ENCODE peak calls at places on chromosomes 6 and 20, in nine cellular contexts. W is T-helper 2 cell; R is stimulated activated CD4-positive, alpha-beta T cell treated with anti-CD3 and anti-CD28 coated beads, Interleukin-12 subunit alpha, Interleukin-12 subunit beta, amount 100 ng/mL, for 48 hours; O is Right ventricle myocardium superior; C is activated T-helper 1 cell treated with anti-CD3 and anti-CD28 coated beads, Interleukin-12 subunit alpha, Interleukin-12 subunit beta, Interleukin-2, Interleukin-4 antibody, amounts not matched to agents 30 ng/mL and 10 ng/mL and 1 ng/mL, durations not matched to agents 14 hours and 24 hours and 36 hours; J is aorta; Q is NCI-H1417; K is hypothalamus; T is MCF 10A. L is an unnamed sample.

GRCh38 chr20:29497261-29497671 is 1760.2 kb upstream of the DEFB115 start:
- DNase-seq in C (no peak), K (no peak), Q (peak; percentile 85), R (no peak), J (peak; percentile 41), W (no peak), O (peak; percentile 41), T (no peak), L (peak; percentile 41)

GRCh38 chr20:4573564-4574355 is 147.9 kb upstream of the PRND start:
- DNase-seq in Q (no peak), J (peak; percentile 47), O (no peak), C (no peak), T (peak; percentile 62), W (no peak), K (no peak), R (no peak), L (peak; percentile 93)

GRCh38 chr6:138719011-138719635 is 54.4 kb upstream of the CCDC28A start:
- DNase-seq in R (no peak), T (peak; percentile 17), W (no peak), Q (no peak), K (no peak), O (no peak), C (no peak), J (no peak), L (no peak)

GRCh38 chr20:47546184-47547033 is 44.7 kb downstream of the NCOA3 start:
- DNase-seq in J (no peak), Q (no peak), C (no peak), W (no peak), O (no peak), R (no peak), T (no peak), K (no peak), L (no peak)

GRCh38 chr6:97064578-97064977 is 140.1 kb downstream of the KLHL32 start:
- DNase-seq in T (no peak), J (no peak), W (no peak), Q (no peak), K (no peak), C (no peak), O (no peak), R (no peak), L (no peak)

GRCh38 chr6:166007349-166008263 is 160.0 kb downstream of the TBXT start:
- DNase-seq in C (no peak), W (no peak), Q (no peak), O (peak; percentile 82), R (no peak), T (no peak), J (no peak), K (peak; percentile 40), L (peak; percentile 72)

GRCh38 chr6:166934174-166934573 is 22.2 kb downstream of the RNASET2 start:
- DNase-seq in C (no peak), J (no peak), Q (no peak), T (no peak), R (no peak), W (no peak), O (no peak), K (no peak), L (no peak)

GRCh38 chr6:16760536-16761468 is at the start of gene ATXN1:
- DNase-seq in T (peak; percentile 53), R (no peak), K (peak; percentile 48), O (peak; percentile 78), J (peak; percentile 74), Q (peak; percentile 55), C (peak; percentile 46), W (peak; percentile 27), L (no peak)

GRCh38 chr6:110035321-110035720 is 57.2 kb downstream of the GPR6 start:
- DNase-seq in O (no peak), R (no peak), T (no peak), K (no peak), Q (no peak), C (no peak), W (no peak), J (no peak), L (no peak)

GRCh38 chr20:33817411-33817810 is 6.3 kb downstream of the CHMP4B start:
- DNase-seq in R (no peak), Q (no peak), O (no peak), J (no peak), C (no peak), T (no peak), W (no peak), K (no peak), L (no peak)

GRCh38 chr6:133740218-133740617 is 148.7 kb upstream of the TCF21 start:
- DNase-seq in T (no peak), W (no peak), C (no peak), Q (no peak), O (no peak), K (no peak), J (no peak), R (no peak), L (no peak)

GRCh38 chr6:30364591-30364990 is 19.6 kb downstream of the RPP21 start:
- DNase-seq in Q (no peak), J (no peak), W (no peak), C (no peak), T (peak; percentile 36), R (no peak), O (no peak), K (no peak), L (no peak)

GRCh38 chr6:168064226-168064807 is 14.7 kb downstream of the FRMD1 start:
- DNase-seq in R (no peak), W (no peak), T (no peak), J (no peak), Q (no peak), C (no peak), K (no peak), O (no peak), L (no peak)

GRCh38 chr6:160069050-160069454 is 52.6 kb upstream of the SLC22A1 start:
- DNase-seq in C (peak; percentile 60), R (no peak), O (no peak), K (no peak), Q (no peak), T (no peak), W (no peak), J (no peak), L (no peak)

GRCh38 chr20:14984768-14985622 is 647.6 kb upstream of the FLRT3 start:
- DNase-seq in K (no peak), O (no peak), T (no peak), C (no peak), J (no peak), R (no peak), W (no peak), Q (no peak), L (peak; percentile 13)

GRCh38 chr6:41423002-41423401 is 87.6 kb downstream of the NCR2 start:
- DNase-seq in J (no peak), W (no peak), R (no peak), O (no peak), Q (no peak), K (no peak), T (no peak), C (no peak), L (no peak)

GRCh38 chr20:16518068-16518783 is 55.0 kb downstream of the KIF16B start:
- DNase-seq in R (peak; percentile 7), C (no peak), Q (peak; percentile 29), W (no peak), O (no peak), T (peak; percentile 65), K (peak; percentile 13), J (no peak), L (peak; percentile 65)

GRCh38 chr20:43736588-43737091 is 9.8 kb upstream of the GTSF1L start:
- DNase-seq in Q (no peak), T (no peak), J (no peak), W (no peak), O (no peak), R (no peak), K (no peak), C (peak; percentile 53), L (no peak)

GRCh38 chr6:87884203-87884602 is 163.4 kb upstream of the SPACA1 start:
- DNase-seq in O (no peak), T (no peak), C (no peak), Q (no peak), W (no peak), J (no peak), R (no peak), K (no peak), L (no peak)

GRCh38 chr6:98946877-98947410 is 802 bp downstream of the FBXL4 start:
- DNase-seq in O (peak; percentile 44), R (peak; percentile 25), K (peak; percentile 8), Q (peak; percentile 76), T (peak; percentile 67), W (peak; percentile 9), C (peak; percentile 1), J (peak; percentile 47), L (no peak)

GRCh38 chr6:152004036-152004566 is 196.6 kb downstream of the ESR1 start:
- DNase-seq in W (no peak), J (no peak), O (no peak), K (no peak), R (no peak), T (no peak), Q (no peak), C (no peak), L (no peak)

GRCh38 chr20:45392733-45393132 is 14.6 kb upstream of the TP53TG5 start:
- DNase-seq in J (no peak), O (no peak), R (no peak), K (peak; percentile 34), C (no peak), Q (no peak), W (no peak), T (no peak), L (no peak)

GRCh38 chr6:917296-917695 is 224.4 kb upstream of the EXOC2 start:
- DNase-seq in C (no peak), T (no peak), Q (no peak), J (no peak), W (no peak), R (no peak), K (no peak), O (no peak), L (no peak)

GRCh38 chr6:30643656-30644055 is 3.3 kb upstream of the C6orf136 start:
- DNase-seq in O (no peak), R (no peak), C (no peak), T (no peak), Q (no peak), J (no peak), W (no peak), K (no peak), L (no peak)

GRCh38 chr6:24856954-24857670 is 58.4 kb upstream of the ARMH2 start:
- DNase-seq in C (no peak), W (no peak), Q (no peak), T (no peak), K (no peak), J (no peak), R (no peak), O (no peak), L (no peak)

GRCh38 chr6:170096191-170096802 is 194.6 kb downstream of the DLL1 start:
- DNase-seq in W (no peak), K (no peak), R (no peak), Q (peak; percentile 92), J (peak; percentile 42), T (no peak), C (no peak), O (no peak), L (no peak)

GRCh38 chr6:35037289-35038038 is 103.7 kb downstream of the TCP11 start:
- DNase-seq in J (no peak), Q (no peak), R (no peak), C (no peak), W (no peak), T (no peak), O (no peak), K (no peak), L (no peak)

GRCh38 chr6:93751969-93752368 is 332.6 kb upstream of the EPHA7 start:
- DNase-seq in T (no peak), W (no peak), J (no peak), C (no peak), R (no peak), Q (no peak), O (no peak), K (no peak), L (no peak)

GRCh38 chr6:215335-216034 is 76.8 kb upstream of the DUSP22 start:
- DNase-seq in J (no peak), W (peak; percentile 52), O (no peak), C (no peak), T (peak; percentile 96), R (peak; percentile 59), Q (no peak), K (no peak), L (no peak)

GRCh38 chr20:36493801-36494114 is 47.6 kb upstream of the MYL9 start:
- DNase-seq in R (no peak), K (peak; percentile 34), J (peak; percentile 81), Q (no peak), T (no peak), C (no peak), W (no peak), O (peak; percentile 85), L (no peak)

GRCh38 chr6:33429745-33430042 is 9.8 kb downstream of the SYNGAP1 start:
- DNase-seq in C (no peak), T (no peak), O (no peak), Q (no peak), J (no peak), R (no peak), W (no peak), K (no peak), L (no peak)